ENCODE peak calls at places on chromosomes 11 and 22, in ten cellular contexts. J is fibroblast of villous mesenchyme, L is endodermal cell, B is AG09309, Q is EL, R is uterus, H is GM23248, F is coronary artery, V is NCI-H2107, P is epithelial cell of esophagus. W is an unnamed sample.

GRCh38 chr11:21588754-21589153 is 604.1 kb upstream of the ANO5 start:
- DNase-seq in J (no peak), L (no peak), B (no peak), Q (no peak), R (no peak), H (no peak), F (no peak), V (no peak), P (no peak), W (no peak)

GRCh38 chr22:23216331-23217170 is 36.2 kb downstream of the BCR start:
- DNase-seq in J (no peak), L (no peak), B (no peak), Q (no peak), R (no peak), H (no peak), F (no peak), V (no peak), P (no peak), W (no peak)

GRCh38 chr11:8699903-8700302 is 17.3 kb downstream of the RPL27A start:
- DNase-seq in J (no peak), L (peak; percentile 89), B (no peak), Q (peak; percentile 61), R (peak; percentile 16), H (peak; percentile 78), F (no peak), V (no peak), P (peak; percentile 20), W (no peak)

GRCh38 chr22:36986242-36986821 is 32.9 kb downstream of the TST start:
- DNase-seq in J (no peak), L (peak; percentile 85), B (no peak), Q (no peak), R (no peak), H (no peak), F (no peak), V (no peak), P (peak; percentile 19), W (no peak)

GRCh38 chr22:50507421-50507990 is at the start of gene LMF2:
- DNase-seq in J (no peak), L (peak; percentile 99), B (peak; percentile 11), Q (no peak), R (peak; percentile 89), H (peak; percentile 94), F (peak; percentile 98), V (no peak), P (peak; percentile 87), W (no peak)

GRCh38 chr11:112421854-112422253 is 161.2 kb upstream of the PLET1 start:
- DNase-seq in J (no peak), L (no peak), B (no peak), Q (no peak), R (no peak), H (no peak), F (no peak), V (no peak), P (no peak), W (no peak)

GRCh38 chr11:105720096-105720495 is 110.2 kb downstream of the GRIA4 start:
- DNase-seq in J (no peak), L (no peak), B (no peak), Q (no peak), R (no peak), H (no peak), F (no peak), V (no peak), P (no peak), W (no peak)

GRCh38 chr11:31106963-31107576 is 262.5 kb downstream of the DCDC1 start:
- DNase-seq in J (peak; percentile 0), L (peak; percentile 93), B (no peak), Q (peak; percentile 38), R (no peak), H (peak; percentile 64), F (no peak), V (peak; percentile 36), P (peak; percentile 68), W (no peak)

GRCh38 chr11:67204837-67205236 is 61.4 kb upstream of the GRK2 start:
- DNase-seq in J (no peak), L (no peak), B (no peak), Q (no peak), R (no peak), H (no peak), F (no peak), V (no peak), P (no peak), W (no peak)

GRCh38 chr11:121321614-121322243 is 29.2 kb downstream of the SC5D start:
- DNase-seq in J (peak; percentile 6), L (peak; percentile 76), B (no peak), Q (peak; percentile 2), R (no peak), H (peak; percentile 52), F (no peak), V (peak; percentile 22), P (peak; percentile 60), W (no peak)

GRCh38 chr11:126502159-126502558 is 146.7 kb downstream of the ST3GAL4 start:
- DNase-seq in J (no peak), L (peak; percentile 67), B (no peak), Q (no peak), R (no peak), H (no peak), F (no peak), V (no peak), P (peak; percentile 27), W (no peak)

GRCh38 chr11:79834015-79834414 is 393.2 kb upstream of the TENM4 start:
- DNase-seq in J (no peak), L (no peak), B (no peak), Q (no peak), R (no peak), H (no peak), F (no peak), V (no peak), P (peak; percentile 61), W (no peak)

GRCh38 chr11:32297629-32298028 is 137.7 kb downstream of the WT1 start:
- DNase-seq in J (peak; percentile 59), L (no peak), B (peak; percentile 45), Q (peak; percentile 41), R (no peak), H (peak; percentile 67), F (no peak), V (peak; percentile 29), P (peak; percentile 44), W (no peak)

GRCh38 chr22:42367980-42368378 is 64.2 kb downstream of the NFAM1 start:
- DNase-seq in J (no peak), L (no peak), B (no peak), Q (no peak), R (peak; percentile 44), H (peak; percentile 14), F (no peak), V (no peak), P (no peak), W (no peak)

GRCh38 chr11:18527512-18527911 is 770 bp upstream of the TSG101 start:
- DNase-seq in J (peak; percentile 23), L (no peak), B (peak; percentile 27), Q (peak; percentile 46), R (no peak), H (peak; percentile 77), F (no peak), V (no peak), P (peak; percentile 71), W (no peak)

GRCh38 chr11:116853461-116854073 is 16.1 kb upstream of the APOA1 start:
- DNase-seq in J (peak; percentile 96), L (no peak), B (peak; percentile 92), Q (peak; percentile 94), R (no peak), H (peak; percentile 96), F (no peak), V (no peak), P (peak; percentile 87), W (no peak)

GRCh38 chr11:396511-396947 is 2.5 kb downstream of the PKP3 start:
- DNase-seq in J (peak; percentile 20), L (no peak), B (no peak), Q (peak; percentile 56), R (no peak), H (peak; percentile 66), F (no peak), V (no peak), P (peak; percentile 38), W (no peak)

GRCh38 chr11:113534625-113535024 is 59.4 kb upstream of the DRD2 start:
- DNase-seq in J (no peak), L (no peak), B (no peak), Q (no peak), R (no peak), H (no peak), F (no peak), V (no peak), P (peak; percentile 18), W (no peak)

GRCh38 chr11:72353861-72354260 is 80.5 kb downstream of the CLPB start:
- DNase-seq in J (peak; percentile 32), L (peak; percentile 70), B (no peak), Q (peak; percentile 21), R (no peak), H (peak; percentile 30), F (no peak), V (no peak), P (peak; percentile 15), W (no peak)

GRCh38 chr22:28907311-28908008 is 24.1 kb downstream of the ZNRF3 start:
- DNase-seq in J (no peak), L (no peak), B (no peak), Q (no peak), R (no peak), H (no peak), F (no peak), V (no peak), P (no peak), W (no peak)

GRCh38 chr11:120055646-120056045 is 82.3 kb downstream of the TRIM29 start:
- DNase-seq in J (no peak), L (peak; percentile 72), B (no peak), Q (no peak), R (no peak), H (no peak), F (no peak), V (no peak), P (peak; percentile 92), W (no peak)

GRCh38 chr11:46392421-46393230 is 1.1 kb upstream of the CHRM4 start:
- DNase-seq in J (peak; percentile 83), L (peak; percentile 97), B (peak; percentile 17), Q (peak; percentile 78), R (peak; percentile 68), H (peak; percentile 91), F (peak; percentile 84), V (no peak), P (peak; percentile 81), W (no peak)

GRCh38 chr11:74641905-74642304 is 49.5 kb downstream of the POLD3 start:
- DNase-seq in J (peak; percentile 95), L (no peak), B (peak; percentile 40), Q (no peak), R (peak; percentile 31), H (no peak), F (no peak), V (no peak), P (no peak), W (no peak)

GRCh38 chr11:69700278-69701140 is 3.3 kb downstream of the FGF19 start:
- DNase-seq in J (peak; percentile 75), L (peak; percentile 95), B (no peak), Q (peak; percentile 78), R (no peak), H (peak; percentile 19), F (no peak), V (no peak), P (no peak), W (no peak)